ENCODE peak calls at places on chromosomes 16 and 17, in seven cellular contexts. One of them, this sample, is unnamed.

GRCh38 chr16:67255553-67256030 is 6.8 kb downstream of the SLC9A5 start:
- DNase-seq in T-cell: no peak
- DNase-seq in HEK293T: no peak
- DNase-seq in T-helper 2 cell: no peak
- DNase-seq in posterior cingulate gyrus: no peak
- DNase-seq in nephron progenitor cell: no peak
- DNase-seq in stimulated activated CD8-positive, alpha-beta memory T cell treated with anti-CD3 and anti-CD28 coated beads, Interleukin-2, amount 100 ng/mL, for 1 hour: no peak
- DNase-seq in this sample: no peak

GRCh38 chr16:81444448-81445121 is at the start of gene CMIP:
- DNase-seq in T-cell: peak; percentile 74
- DNase-seq in HEK293T: peak; percentile 91
- DNase-seq in T-helper 2 cell: peak; percentile 71
- DNase-seq in posterior cingulate gyrus: peak; percentile 76
- DNase-seq in nephron progenitor cell: peak; percentile 90
- DNase-seq in stimulated activated CD8-positive, alpha-beta memory T cell treated with anti-CD3 and anti-CD28 coated beads, Interleukin-2, amount 100 ng/mL, for 1 hour: peak; percentile 56
- DNase-seq in this sample: peak; percentile 71

GRCh38 chr17:79777166-79777843 is 643 bp upstream of the CBX2 start:
- DNase-seq in T-cell: no peak
- DNase-seq in HEK293T: no peak
- DNase-seq in T-helper 2 cell: peak; percentile 31
- DNase-seq in posterior cingulate gyrus: peak; percentile 23
- DNase-seq in nephron progenitor cell: peak; percentile 68
- DNase-seq in stimulated activated CD8-positive, alpha-beta memory T cell treated with anti-CD3 and anti-CD28 coated beads, Interleukin-2, amount 100 ng/mL, for 1 hour: no peak
- DNase-seq in this sample: no peak

GRCh38 chr17:1515640-1516402 is 591 bp downstream of the INPP5K start:
- DNase-seq in T-cell: peak; percentile 57
- DNase-seq in HEK293T: peak; percentile 58
- DNase-seq in T-helper 2 cell: peak; percentile 22
- DNase-seq in posterior cingulate gyrus: no peak
- DNase-seq in nephron progenitor cell: peak; percentile 44
- DNase-seq in stimulated activated CD8-positive, alpha-beta memory T cell treated with anti-CD3 and anti-CD28 coated beads, Interleukin-2, amount 100 ng/mL, for 1 hour: no peak
- DNase-seq in this sample: peak; percentile 29

GRCh38 chr16:53588081-53588648 is 85.2 kb upstream of the AKTIP start:
- DNase-seq in T-cell: no peak
- DNase-seq in HEK293T: no peak
- DNase-seq in T-helper 2 cell: no peak
- DNase-seq in posterior cingulate gyrus: no peak
- DNase-seq in nephron progenitor cell: no peak
- DNase-seq in stimulated activated CD8-positive, alpha-beta memory T cell treated with anti-CD3 and anti-CD28 coated beads, Interleukin-2, amount 100 ng/mL, for 1 hour: no peak
- DNase-seq in this sample: no peak

GRCh38 chr17:81056352-81056751 is 21.4 kb downstream of the BAIAP2 start:
- DNase-seq in T-cell: no peak
- DNase-seq in HEK293T: no peak
- DNase-seq in T-helper 2 cell: no peak
- DNase-seq in posterior cingulate gyrus: no peak
- DNase-seq in nephron progenitor cell: no peak
- DNase-seq in stimulated activated CD8-positive, alpha-beta memory T cell treated with anti-CD3 and anti-CD28 coated beads, Interleukin-2, amount 100 ng/mL, for 1 hour: no peak
- DNase-seq in this sample: no peak

GRCh38 chr16:81692571-81692970 is 86.5 kb upstream of the PLCG2 start:
- DNase-seq in T-cell: no peak
- DNase-seq in HEK293T: no peak
- DNase-seq in T-helper 2 cell: no peak
- DNase-seq in posterior cingulate gyrus: no peak
- DNase-seq in nephron progenitor cell: no peak
- DNase-seq in stimulated activated CD8-positive, alpha-beta memory T cell treated with anti-CD3 and anti-CD28 coated beads, Interleukin-2, amount 100 ng/mL, for 1 hour: no peak
- DNase-seq in this sample: no peak

GRCh38 chr16:58196898-58197313 is 1.0 kb downstream of the CSNK2A2 start:
- DNase-seq in T-cell: no peak
- DNase-seq in HEK293T: peak; percentile 17
- DNase-seq in T-helper 2 cell: no peak
- DNase-seq in posterior cingulate gyrus: no peak
- DNase-seq in nephron progenitor cell: no peak
- DNase-seq in stimulated activated CD8-positive, alpha-beta memory T cell treated with anti-CD3 and anti-CD28 coated beads, Interleukin-2, amount 100 ng/mL, for 1 hour: no peak
- DNase-seq in this sample: no peak

GRCh38 chr17:72119963-72120877 is 600 bp upstream of the SOX9 start:
- DNase-seq in T-cell: no peak
- DNase-seq in HEK293T: peak; percentile 66
- DNase-seq in T-helper 2 cell: no peak
- DNase-seq in posterior cingulate gyrus: peak; percentile 38
- DNase-seq in nephron progenitor cell: peak; percentile 66
- DNase-seq in stimulated activated CD8-positive, alpha-beta memory T cell treated with anti-CD3 and anti-CD28 coated beads, Interleukin-2, amount 100 ng/mL, for 1 hour: no peak
- DNase-seq in this sample: no peak

GRCh38 chr17:81523139-81524062 is 4.8 kb upstream of the FSCN2 start:
- DNase-seq in T-cell: no peak
- DNase-seq in HEK293T: peak; percentile 55
- DNase-seq in T-helper 2 cell: no peak
- DNase-seq in posterior cingulate gyrus: peak; percentile 49
- DNase-seq in nephron progenitor cell: peak; percentile 85
- DNase-seq in stimulated activated CD8-positive, alpha-beta memory T cell treated with anti-CD3 and anti-CD28 coated beads, Interleukin-2, amount 100 ng/mL, for 1 hour: no peak
- DNase-seq in this sample: no peak

GRCh38 chr17:82962163-82962720 is 117.2 kb upstream of the METRNL start:
- DNase-seq in T-cell: no peak
- DNase-seq in HEK293T: no peak
- DNase-seq in T-helper 2 cell: no peak
- DNase-seq in posterior cingulate gyrus: no peak
- DNase-seq in nephron progenitor cell: no peak
- DNase-seq in stimulated activated CD8-positive, alpha-beta memory T cell treated with anti-CD3 and anti-CD28 coated beads, Interleukin-2, amount 100 ng/mL, for 1 hour: no peak
- DNase-seq in this sample: no peak

GRCh38 chr16:56939801-56940200 is 7.9 kb downstream of the HERPUD1 start:
- DNase-seq in T-cell: no peak
- DNase-seq in HEK293T: no peak
- DNase-seq in T-helper 2 cell: no peak
- DNase-seq in posterior cingulate gyrus: no peak
- DNase-seq in nephron progenitor cell: no peak
- DNase-seq in stimulated activated CD8-positive, alpha-beta memory T cell treated with anti-CD3 and anti-CD28 coated beads, Interleukin-2, amount 100 ng/mL, for 1 hour: no peak
- DNase-seq in this sample: no peak

GRCh38 chr16:974606-975312 is 4.0 kb upstream of the LMF1 start:
- DNase-seq in T-cell: no peak
- DNase-seq in HEK293T: no peak
- DNase-seq in T-helper 2 cell: no peak
- DNase-seq in posterior cingulate gyrus: no peak
- DNase-seq in nephron progenitor cell: no peak
- DNase-seq in stimulated activated CD8-positive, alpha-beta memory T cell treated with anti-CD3 and anti-CD28 coated beads, Interleukin-2, amount 100 ng/mL, for 1 hour: no peak
- DNase-seq in this sample: no peak

GRCh38 chr17:33390479-33391027 is 97.5 kb upstream of the ASIC2 start:
- DNase-seq in T-cell: no peak
- DNase-seq in HEK293T: no peak
- DNase-seq in T-helper 2 cell: no peak
- DNase-seq in posterior cingulate gyrus: no peak
- DNase-seq in nephron progenitor cell: no peak
- DNase-seq in stimulated activated CD8-positive, alpha-beta memory T cell treated with anti-CD3 and anti-CD28 coated beads, Interleukin-2, amount 100 ng/mL, for 1 hour: no peak
- DNase-seq in this sample: no peak

GRCh38 chr16:200388-200787 is 20.1 kb downstream of the HBQ1 start:
- DNase-seq in T-cell: no peak
- DNase-seq in HEK293T: no peak
- DNase-seq in T-helper 2 cell: no peak
- DNase-seq in posterior cingulate gyrus: no peak
- DNase-seq in nephron progenitor cell: no peak
- DNase-seq in stimulated activated CD8-positive, alpha-beta memory T cell treated with anti-CD3 and anti-CD28 coated beads, Interleukin-2, amount 100 ng/mL, for 1 hour: no peak
- DNase-seq in this sample: no peak

GRCh38 chr17:56023851-56024250 is 129.4 kb upstream of the ANKFN1 start:
- DNase-seq in T-cell: no peak
- DNase-seq in HEK293T: no peak
- DNase-seq in T-helper 2 cell: no peak
- DNase-seq in posterior cingulate gyrus: no peak
- DNase-seq in nephron progenitor cell: no peak
- DNase-seq in stimulated activated CD8-positive, alpha-beta memory T cell treated with anti-CD3 and anti-CD28 coated beads, Interleukin-2, amount 100 ng/mL, for 1 hour: no peak
- DNase-seq in this sample: no peak

GRCh38 chr16:2482181-2483107 is 7.5 kb downstream of the TBC1D24 start:
- DNase-seq in T-cell: no peak
- DNase-seq in HEK293T: no peak
- DNase-seq in T-helper 2 cell: no peak
- DNase-seq in posterior cingulate gyrus: peak; percentile 64
- DNase-seq in nephron progenitor cell: no peak
- DNase-seq in stimulated activated CD8-positive, alpha-beta memory T cell treated with anti-CD3 and anti-CD28 coated beads, Interleukin-2, amount 100 ng/mL, for 1 hour: no peak
- DNase-seq in this sample: no peak

This sample was measured in NK-92 treated with Interleukin-12 subunit alpha and Interleukin-12 subunit beta, amount 100 ng/mL, for 24 hours.